ENCODE peak calls at places on chromosome 16, in seven cellular contexts. D, C, F, X, P, I and J are unnamed samples. For H3K4me1 and H3K27me3, the result is how much of the 10 kb centered on the place peaks cover.

GRCh38 chr16:19809121-19809635 is 75.5 kb downstream of the GPRC5B start:
- DNase-seq in F (no peak), I (no peak), C (no peak), X (no peak), P (peak), D (no peak), J (no peak)

GRCh38 chr16:12801511-12802042 is 2.1 kb downstream of the CPPED1 start:
- DNase-seq in I (peak), D (no peak), C (peak), F (no peak), P (no peak), X (no peak), J (no peak)

GRCh38 chr16:4984174-4985000 is 26.3 kb downstream of the SEC14L5 start:
- DNase-seq in C (no peak), F (no peak), D (no peak), X (no peak), P (no peak), I (no peak), J (no peak)

GRCh38 chr16:67375161-67375560 is 18.1 kb downstream of the TPPP3 start:
- DNase-seq in X (no peak), P (no peak), F (no peak), D (no peak), I (no peak), C (no peak), J (no peak)

GRCh38 chr16:85303354-85303883 is 191.1 kb upstream of the CIBAR2 start:
- DNase-seq in I (no peak), P (no peak), C (peak), F (peak), D (peak), X (peak), J (peak)

GRCh38 chr16:57743458-57743857 is 7.9 kb downstream of the KATNB1 start:
- DNase-seq in F (no peak), D (no peak), P (no peak), X (no peak), I (no peak), C (no peak), J (no peak)

GRCh38 chr16:84842516-84843148 is 22.8 kb downstream of the CRISPLD2 start:
- DNase-seq in I (no peak), F (peak), D (no peak), C (no peak), P (no peak), X (no peak), J (no peak)

GRCh38 chr16:17416461-17417221 is 54.1 kb downstream of the XYLT1 start:
- DNase-seq in I (peak), C (peak), P (peak), D (no peak), F (peak), X (no peak), J (no peak)

GRCh38 chr16:9297437-9298113 is 206.1 kb downstream of the HAPSTR1 start:
- DNase-seq in I (no peak), F (no peak), P (no peak), X (peak), D (no peak), C (peak), J (peak)

GRCh38 chr16:648071-648785 is 937 bp upstream of the WDR90 start:
- DNase-seq in C (no peak), I (no peak), F (peak), D (no peak), X (no peak), P (no peak), J (no peak)

DNA sequence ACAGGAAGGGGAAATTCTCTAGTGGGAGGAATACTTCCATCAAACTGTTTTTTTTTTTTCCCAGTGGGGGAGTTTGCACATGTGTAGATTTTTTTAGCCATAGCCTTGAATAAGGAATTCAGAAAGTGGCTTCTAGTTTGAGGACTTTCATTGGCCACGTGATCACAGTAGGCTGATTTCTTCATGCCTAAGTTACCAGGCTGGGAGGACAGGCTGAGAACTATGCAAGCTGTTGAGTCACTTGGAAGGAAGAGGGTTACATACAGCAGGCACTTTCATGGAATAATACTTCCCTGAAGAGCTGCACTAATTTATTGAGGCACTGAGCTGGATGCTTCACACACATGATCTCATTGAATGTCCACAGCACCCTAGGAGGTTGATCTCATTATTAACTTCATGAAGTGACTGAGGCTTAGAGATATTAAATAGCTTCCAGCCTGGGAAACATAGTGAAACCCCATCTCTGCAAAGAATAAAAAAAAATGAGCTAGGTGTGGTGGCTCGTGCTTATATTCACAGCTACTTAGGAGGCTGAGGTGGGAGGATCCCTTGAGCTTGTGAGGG is 22.8 kb downstream of the PRKCB start:
- DNase-seq in P (no peak), C (no peak), I (peak), X (no peak), D (no peak), F (no peak), J (peak)
- H3K4me1 ChIP-seq in P (under half), C (under half), I (under half), X (under half), D (under half), F (under half), J (under half)

GRCh38 chr16:89198417-89199240 is 1.7 kb downstream of the SLC22A31 start:
- DNase-seq in D (no peak), F (peak), I (no peak), X (no peak), P (no peak), C (peak), J (no peak)

GRCh38 chr16:89201467-89202377 is 1.4 kb upstream of the SLC22A31 start:
- DNase-seq in X (peak), I (peak), D (no peak), C (peak), P (no peak), F (peak), J (peak)

GRCh38 chr16:89199241-89200123 is 855 bp downstream of the SLC22A31 start:
- DNase-seq in F (peak), I (no peak), C (no peak), D (no peak), X (no peak), P (no peak), J (no peak)

GRCh38 chr16:89200850-89201466 is 621 bp upstream of the SLC22A31 start:
- DNase-seq in C (peak), F (peak), D (no peak), P (no peak), I (no peak), X (no peak), J (no peak)

DNA sequence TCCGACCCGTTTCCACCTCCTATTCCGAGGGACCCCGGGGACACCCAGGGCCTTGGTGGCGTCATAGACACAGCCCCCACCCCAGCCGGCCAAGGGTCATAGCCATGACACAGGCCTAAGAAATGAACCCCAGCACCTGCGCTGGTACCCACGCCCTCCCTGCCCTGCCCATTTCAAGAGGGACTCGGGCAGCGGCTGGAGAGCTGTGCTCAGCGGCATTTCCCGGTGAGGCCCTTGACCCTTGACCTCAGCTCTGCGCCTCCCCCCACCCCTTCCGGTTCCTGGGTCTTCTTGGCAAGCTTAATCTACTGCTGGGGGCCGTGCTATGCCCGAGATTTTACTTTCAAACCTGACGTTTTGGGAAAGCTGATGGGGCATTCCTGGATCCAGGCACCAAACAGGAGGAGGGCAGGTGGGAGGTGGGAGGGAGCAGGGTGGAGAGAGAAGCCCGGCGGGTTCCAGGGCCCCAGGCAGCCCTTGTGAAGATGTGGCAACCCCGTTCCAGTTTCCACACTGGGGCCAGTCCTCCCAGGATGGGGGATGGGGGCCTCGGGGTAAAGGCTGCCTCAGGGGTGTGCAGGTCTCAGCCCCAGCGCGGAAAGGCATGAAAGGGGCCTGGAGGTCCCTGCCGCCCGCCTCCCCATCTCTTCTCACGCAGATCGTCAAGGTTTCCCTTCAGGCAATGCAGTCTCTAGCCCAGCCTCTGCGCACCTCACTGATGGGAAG is at the start of gene SLC22A31:
- DNase-seq in I (no peak), D (no peak), F (peak), P (no peak), X (no peak), C (peak), J (no peak)
- H3K27me3 ChIP-seq in I (half or more), D (under half), F (half or more), P (under half), X (under half), C (under half), J (under half)

DNA sequence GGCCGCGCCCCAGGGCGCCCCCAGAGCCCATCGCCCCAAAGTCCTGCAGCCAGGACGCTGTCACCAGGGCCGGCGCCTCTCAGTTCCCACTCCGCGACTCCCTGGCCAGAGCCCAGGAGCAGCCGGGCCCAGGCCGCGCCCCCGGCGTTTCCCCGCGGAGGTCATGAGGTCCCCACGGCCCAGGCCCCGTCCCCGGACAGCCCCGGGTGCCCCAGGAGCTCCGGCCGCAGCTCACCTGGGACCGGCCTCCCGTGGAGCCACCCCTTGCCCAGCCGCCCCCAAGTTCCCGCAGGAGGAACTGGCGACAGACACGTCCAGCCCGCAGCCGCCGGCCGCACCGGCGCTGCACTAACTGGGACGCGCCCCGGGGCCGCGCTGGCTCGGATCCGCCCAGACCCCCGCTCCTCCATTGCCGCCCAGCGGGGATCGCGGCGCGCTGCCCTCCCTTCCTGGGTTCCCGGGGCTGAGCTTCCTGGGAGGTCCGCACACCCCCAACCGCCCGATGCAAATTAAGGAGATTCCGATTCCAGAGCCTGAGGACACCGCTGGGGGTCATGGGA is 9.7 kb downstream of the AHSP start:
- DNase-seq in P (no peak), D (no peak), C (no peak), F (peak), I (no peak), X (no peak), J (no peak)
- H3K4me3 ChIP-seq in P (peak), D (no peak), C (no peak), F (peak), I (peak), X (no peak), J (no peak)

GRCh38 chr16:22195695-22196558 is 10.2 kb upstream of the EEF2K start:
- DNase-seq in I (peak), F (peak), P (peak), D (peak), X (peak), C (peak), J (peak)
- H3K4me1 ChIP-seq in I (under half), F (under half), P (under half), D (under half), X (half or more), C (under half), J (under half)

DNA sequence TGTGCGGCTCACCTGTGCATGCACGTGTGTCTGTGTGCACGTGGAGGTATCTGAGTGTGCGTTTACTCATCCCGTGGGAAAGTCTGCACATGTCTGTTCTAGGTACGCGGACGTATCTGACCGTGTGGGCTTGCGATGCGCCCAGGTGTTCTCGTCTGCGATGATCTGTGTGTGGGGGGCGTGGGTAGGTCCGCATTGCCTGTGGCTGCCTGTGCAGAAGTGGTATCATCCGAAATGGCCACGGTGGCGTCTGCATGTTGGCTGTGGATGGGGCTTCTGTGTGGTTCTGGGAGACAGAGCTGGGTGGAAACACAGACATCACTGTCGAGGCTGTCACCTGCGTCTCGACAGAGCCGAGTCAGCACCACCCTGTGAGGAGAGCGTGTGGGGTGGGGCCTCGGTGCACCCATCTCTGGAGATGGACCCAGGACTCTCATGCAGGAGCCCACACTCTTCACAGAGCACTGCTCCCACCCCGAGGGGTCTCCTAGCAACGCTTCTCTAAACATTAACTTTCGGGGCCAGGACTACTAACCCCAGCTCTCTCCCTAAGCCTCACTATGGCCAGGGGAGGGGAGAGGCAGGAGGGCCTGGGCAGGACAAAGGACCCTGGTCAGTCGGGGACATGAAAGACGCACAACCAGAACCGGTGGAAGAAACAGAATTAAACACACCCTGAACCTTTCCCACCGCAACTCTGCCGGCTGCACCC is 8.4 kb downstream of the DPEP1 start:
- DNase-seq in I (no peak), F (no peak), D (no peak), C (no peak), X (no peak), P (no peak), J (no peak)
- H3K27me3 ChIP-seq in I (half or more), F (under half), D (under half), C (under half), X (under half), P (under half), J (under half)

GRCh38 chr16:87140211-87141200 is 176.7 kb downstream of the C16orf95 start:
- DNase-seq in F (no peak), D (no peak), X (no peak), P (no peak), C (no peak), I (no peak), J (no peak)

GRCh38 chr16:87145181-87146176 is 171.7 kb downstream of the C16orf95 start:
- DNase-seq in P (no peak), F (no peak), I (no peak), D (no peak), X (peak), C (no peak), J (no peak)

GRCh38 chr16:87144232-87144631 is 173.0 kb downstream of the C16orf95 start:
- DNase-seq in I (no peak), C (no peak), P (no peak), D (no peak), F (no peak), X (no peak), J (no peak)

GRCh38 chr16:87146676-87147075 is 170.5 kb downstream of the C16orf95 start:
- DNase-seq in P (no peak), C (no peak), D (no peak), X (no peak), F (no peak), I (no peak), J (no peak)

DNA sequence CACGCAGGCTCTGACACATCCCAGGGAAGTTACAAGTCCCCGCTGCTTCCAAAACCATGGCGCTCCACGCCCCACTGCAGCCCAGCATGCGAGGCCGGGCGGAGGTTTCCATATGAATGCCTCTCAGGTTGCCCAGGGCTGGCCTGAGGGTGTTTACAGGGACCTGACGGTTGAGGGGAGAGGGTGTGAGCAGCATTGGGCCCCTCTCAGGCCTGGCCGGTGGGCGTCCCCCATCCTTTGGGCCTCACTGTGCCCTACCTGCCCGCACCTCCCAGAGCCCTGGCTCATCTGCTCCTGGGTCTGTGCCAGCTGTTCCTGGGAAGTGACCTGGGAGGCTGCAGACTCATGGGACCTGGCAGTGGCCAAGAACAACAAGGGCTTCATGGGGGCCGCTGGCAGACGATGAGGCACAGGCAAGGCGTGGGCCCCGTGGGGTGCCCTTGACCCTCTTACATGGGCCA is 173.5 kb downstream of the C16orf95 start:
- DNase-seq in X (no peak), D (no peak), C (no peak), P (no peak), F (no peak), I (no peak), J (no peak)
- H3K4me3 ChIP-seq in X (no peak), D (no peak), C (no peak), P (no peak), F (no peak), I (no peak), J (no peak)

GRCh38 chr16:66273036-66273435 is 93.5 kb upstream of the CDH5 start:
- DNase-seq in I (no peak), X (no peak), F (no peak), C (no peak), D (no peak), P (no peak), J (no peak)

GRCh38 chr16:66272461-66272860 is 94.0 kb upstream of the CDH5 start:
- DNase-seq in P (no peak), I (no peak), F (no peak), D (no peak), X (no peak), C (no peak), J (no peak)

GRCh38 chr16:66269631-66270332 is 96.7 kb upstream of the CDH5 start:
- DNase-seq in P (no peak), C (no peak), I (no peak), F (no peak), D (no peak), X (no peak), J (no peak)

GRCh38 chr16:66270333-66270927 is 96.1 kb upstream of the CDH5 start:
- DNase-seq in D (no peak), C (peak), F (peak), X (peak), I (peak), P (no peak), J (peak)

GRCh38 chr16:66271074-66272060 is 95.1 kb upstream of the CDH5 start:
- DNase-seq in F (no peak), I (no peak), D (no peak), C (no peak), P (no peak), X (no peak), J (no peak)
- H3K4me1 ChIP-seq in F (under half), I (half or more), D (under half), C (under half), P (under half), X (under half), J (under half)

DNA sequence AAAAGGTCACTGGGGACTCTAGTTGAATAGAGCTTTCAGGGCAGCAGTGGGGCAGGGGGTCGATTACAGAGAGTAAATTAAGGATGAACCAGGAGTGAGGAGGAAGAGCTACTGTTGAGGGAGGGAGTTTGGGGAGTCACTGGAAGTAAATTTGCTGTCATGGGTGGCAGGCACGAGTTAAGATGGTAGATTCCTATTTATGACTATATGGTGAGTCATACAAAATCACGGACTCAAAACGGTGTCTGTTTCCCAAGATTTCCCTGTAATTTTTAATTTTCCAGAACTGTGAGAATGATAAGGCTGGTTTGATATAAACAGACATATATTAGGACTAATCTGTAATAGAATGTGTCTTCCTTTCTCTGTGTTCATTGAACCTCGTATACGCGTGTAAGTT is 287.6 kb upstream of the GOT2 start:
- DNase-seq in P (no peak), I (no peak), F (no peak), D (no peak), X (no peak), C (no peak), J (no peak)
- H3K27me3 ChIP-seq in P (under half), I (under half), F (under half), D (under half), X (under half), C (under half), J (under half)

DNA sequence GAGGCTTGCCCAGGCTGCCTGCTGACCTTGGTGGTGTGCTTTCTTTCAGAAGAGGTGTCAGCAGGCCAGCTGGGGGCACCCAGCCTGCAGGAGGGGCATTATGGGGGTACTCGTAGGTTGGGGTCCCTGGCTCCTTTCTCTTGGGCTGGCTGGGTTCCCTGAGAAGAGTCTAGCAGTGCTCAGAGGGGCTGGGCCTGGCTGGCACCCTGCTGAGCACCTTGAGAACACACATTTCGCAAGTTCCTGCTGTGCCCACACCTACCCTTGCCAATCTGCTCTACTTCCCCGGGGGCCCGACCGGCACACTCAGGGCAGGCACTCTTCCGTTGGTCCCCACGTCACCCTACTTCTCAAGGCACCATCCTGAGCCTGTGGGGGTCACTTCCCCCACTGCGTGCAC is 5.1 kb downstream of the CEMP1 start:
- DNase-seq in P (no peak), D (no peak), F (peak), I (no peak), C (no peak), X (no peak), J (no peak)
- H3K4me3 ChIP-seq in P (no peak), D (no peak), F (no peak), I (no peak), C (no peak), X (no peak), J (no peak)